ENCODE peak calls at places on chromosomes 5 and 9, in six cellular contexts. G is AG09309, N is WTC11, Y is hepatocyte, V is MM.1S, P is GM13976. J is an unnamed sample.

GRCh38 chr5:150616024-150616470 is 24.4 kb upstream of the SYNPO start:
- DNase-seq in V (no peak), N (no peak), P (no peak), Y (no peak), G (no peak), J (no peak)

GRCh38 chr5:74864823-74865222 is 1.4 kb downstream of the FAM169A start:
- DNase-seq in N (no peak), Y (peak), G (no peak), P (no peak), V (no peak), J (no peak)

GRCh38 chr5:144356489-144356888 is 185.8 kb downstream of the KCTD16 start:
- DNase-seq in N (no peak), V (no peak), P (no peak), Y (no peak), G (no peak), J (no peak)

GRCh38 chr5:73985145-73985544 is 359.1 kb downstream of the ARHGEF28 start:
- DNase-seq in V (no peak), N (no peak), Y (peak), G (no peak), P (no peak), J (no peak)

GRCh38 chr5:178360231-178360925 is 127.8 kb upstream of the PHYKPL start:
- DNase-seq in V (no peak), G (no peak), N (no peak), Y (no peak), P (no peak), J (no peak)

GRCh38 chr5:150661086-150661485 is at the start of gene MYOZ3:
- DNase-seq in N (no peak), G (no peak), P (no peak), Y (no peak), V (no peak), J (no peak)

GRCh38 chr9:97905228-97905627 is 17.1 kb downstream of the TRMO start:
- DNase-seq in G (no peak), N (no peak), V (no peak), Y (no peak), P (no peak), J (no peak)

GRCh38 chr9:89639367-89639795 is 34.6 kb downstream of the GADD45G start:
- DNase-seq in P (no peak), N (no peak), G (no peak), Y (no peak), V (no peak), J (no peak)

GRCh38 chr5:172945151-172945550 is 14.1 kb upstream of the RPL26L1 start:
- DNase-seq in Y (no peak), V (no peak), P (no peak), N (no peak), G (no peak), J (no peak)

GRCh38 chr5:65926276-65926761 is at the start of gene ERBIN:
- DNase-seq in P (peak), N (peak), G (peak), V (peak), Y (peak), J (peak)

GRCh38 chr5:56170557-56170956 is 62.6 kb downstream of the ANKRD55 start:
- DNase-seq in V (no peak), G (peak), N (no peak), Y (no peak), P (no peak), J (no peak)

GRCh38 chr5:40614923-40615585 is 64.7 kb upstream of the PTGER4 start:
- DNase-seq in G (no peak), P (no peak), Y (no peak), N (no peak), V (no peak), J (no peak)

GRCh38 chr9:20409321-20410092 is 212.8 kb downstream of the MLLT3 start:
- DNase-seq in P (no peak), V (no peak), N (no peak), Y (no peak), G (no peak), J (no peak)

GRCh38 chr5:66494437-66494836 is 101.8 kb upstream of the MAST4 start:
- DNase-seq in P (no peak), G (no peak), Y (no peak), N (peak), V (no peak), J (peak)

GRCh38 chr9:132516911-132517310 is 65.5 kb upstream of the BARHL1 start:
- DNase-seq in V (no peak), Y (no peak), G (no peak), N (no peak), P (no peak), J (no peak)

GRCh38 chr5:1374030-1374679 is 29.3 kb upstream of the CLPTM1L start:
- DNase-seq in P (no peak), V (no peak), G (no peak), Y (no peak), N (no peak), J (no peak)

GRCh38 chr9:129203556-129203909 is 25.5 kb upstream of the IER5L start:
- DNase-seq in Y (no peak), N (no peak), V (no peak), G (no peak), P (no peak), J (no peak)

GRCh38 chr5:163565931-163566608 is 60.7 kb downstream of the MAT2B start:
- DNase-seq in G (no peak), N (peak), V (peak), P (peak), Y (peak), J (peak)

GRCh38 chr5:38726279-38726678 is 119.5 kb upstream of the OSMR start:
- DNase-seq in P (no peak), G (no peak), Y (no peak), V (no peak), N (no peak), J (no peak)

GRCh38 chr5:128014578-128014977 is 69.0 kb upstream of the SLC12A2 start:
- DNase-seq in V (no peak), G (no peak), Y (no peak), N (no peak), P (no peak), J (no peak)

GRCh38 chr9:8224381-8224791 is 424.8 kb upstream of the DMAC1 start:
- DNase-seq in N (no peak), Y (no peak), P (no peak), V (no peak), G (no peak), J (no peak)

GRCh38 chr5:41503321-41503720 is 7.1 kb downstream of the PLCXD3 start:
- DNase-seq in P (no peak), V (no peak), N (no peak), G (no peak), Y (no peak), J (no peak)

GRCh38 chr9:7879551-7880245 is 80.1 kb upstream of the DMAC1 start:
- DNase-seq in P (no peak), V (no peak), G (no peak), N (peak), Y (no peak), J (no peak)

GRCh38 chr9:33159760-33160127 is 7.4 kb downstream of the B4GALT1 start:
- DNase-seq in G (no peak), P (no peak), N (no peak), Y (no peak), V (peak), J (no peak)

GRCh38 chr5:80206282-80206681 is 49.6 kb downstream of the SERINC5 start:
- DNase-seq in P (no peak), N (no peak), G (peak), Y (peak), V (no peak), J (no peak)

GRCh38 chr9:92716557-92716956 is 46.6 kb upstream of the IPPK start:
- DNase-seq in Y (peak), N (peak), P (peak), V (peak), G (no peak), J (peak)

GRCh38 chr5:132437604-132438275 is 52.8 kb downstream of the IRF1 start:
- DNase-seq in P (peak), G (peak), V (peak), Y (peak), N (peak), J (peak)

GRCh38 chr5:31442253-31442820 is 89.6 kb downstream of the DROSHA start:
- DNase-seq in Y (peak), V (no peak), G (no peak), P (no peak), N (no peak), J (no peak)

GRCh38 chr5:88256872-88257271 is 11.8 kb downstream of the TMEM161B start:
- DNase-seq in V (no peak), Y (no peak), G (no peak), N (peak), P (no peak), J (no peak)

GRCh38 chr5:137498301-137498735 is 808 bp downstream of the SPOCK1 start:
- DNase-seq in P (peak), G (no peak), N (peak), Y (peak), V (no peak), J (no peak)

GRCh38 chr5:9104576-9105339 is 441.1 kb downstream of the SEMA5A start:
- DNase-seq in Y (no peak), V (no peak), G (no peak), N (no peak), P (no peak), J (no peak)

GRCh38 chr5:9098990-9099389 is 446.9 kb downstream of the SEMA5A start:
- DNase-seq in P (no peak), Y (no peak), V (no peak), G (no peak), N (no peak), J (no peak)

GRCh38 chr5:9094582-9094981 is 451.3 kb downstream of the SEMA5A start:
- DNase-seq in G (peak), N (no peak), Y (no peak), V (no peak), P (no peak), J (no peak)

DNA sequence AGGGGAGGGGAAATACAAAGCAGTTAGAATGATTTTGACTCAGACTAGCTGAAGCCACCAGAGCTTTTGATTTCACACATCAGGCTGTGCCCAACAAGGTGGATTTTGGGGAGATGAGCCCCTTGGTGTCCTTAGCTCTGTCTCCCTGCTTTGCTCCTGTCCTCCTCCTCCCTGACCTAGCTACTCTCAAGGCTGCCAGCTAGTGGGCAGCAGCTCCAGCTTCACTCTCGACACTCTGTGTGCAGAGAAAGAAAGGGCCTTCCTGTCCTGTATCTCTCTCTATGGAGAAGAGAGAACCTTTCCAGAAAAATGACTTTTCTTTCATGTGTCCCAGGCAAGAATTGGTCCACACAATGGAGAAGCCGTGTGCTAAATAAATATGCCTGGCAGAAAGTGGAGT is 446.2 kb downstream of the SEMA5A start:
- DNase-seq in G (no peak), Y (no peak), N (no peak), V (no peak), P (no peak), J (no peak)
- TF ChIP-seq CTCF in G (no peak), Y (no peak), N (no peak), V (no peak), P (no peak), J (no peak)

DNA sequence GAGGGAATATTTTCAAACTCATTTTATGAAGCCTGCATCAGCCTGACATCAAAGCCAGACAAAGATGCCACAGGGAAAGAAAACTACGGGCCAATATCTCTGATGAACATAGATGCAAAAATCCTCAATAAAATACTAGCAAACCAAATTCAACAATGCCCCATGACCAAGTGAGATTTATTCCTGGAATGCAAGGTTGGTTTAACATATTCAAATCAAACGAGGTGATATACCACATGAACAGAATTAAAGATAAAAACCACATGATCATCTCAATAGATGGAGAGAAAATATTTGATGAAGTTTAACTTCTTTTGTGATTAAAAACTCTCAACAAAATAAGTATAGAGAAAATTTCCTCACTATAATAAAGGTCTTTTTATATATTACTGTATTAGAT is 792.0 kb upstream of the ZNF608 start:
- DNase-seq in V (no peak), P (no peak), N (no peak), Y (no peak), G (no peak), J (no peak)
- TF ChIP-seq CTCF in V (no peak), P (no peak), N (no peak), Y (no peak), G (no peak), J (no peak)

GRCh38 chr9:136244116-136244775 is 1.4 kb downstream of the QSOX2 start:
- DNase-seq in P (peak), G (no peak), N (no peak), V (peak), Y (no peak), J (peak)

GRCh38 chr9:136242248-136242647 is 3.4 kb downstream of the QSOX2 start:
- DNase-seq in Y (no peak), N (no peak), P (no peak), V (no peak), G (no peak), J (no peak)

GRCh38 chr9:136243631-136244030 is 2.0 kb downstream of the QSOX2 start:
- DNase-seq in Y (no peak), G (no peak), V (peak), P (no peak), N (no peak), J (no peak)

GRCh38 chr9:136241540-136241939 is 4.1 kb downstream of the QSOX2 start:
- DNase-seq in P (no peak), N (no peak), G (no peak), Y (no peak), V (no peak), J (no peak)

GRCh38 chr9:136242908-136243525 is 2.6 kb downstream of the QSOX2 start:
- DNase-seq in Y (no peak), G (no peak), P (peak), N (no peak), V (no peak), J (no peak)
- TF ChIP-seq CTCF in Y (no peak), G (no peak), P (no peak), N (no peak), V (no peak), J (peak)

GRCh38 chr5:67752357-67752708 is 463.2 kb upstream of the PIK3R1 start:
- DNase-seq in P (no peak), Y (no peak), N (no peak), G (no peak), V (no peak), J (no peak)
- TF ChIP-seq CTCF in P (no peak), Y (no peak), N (no peak), G (no peak), V (no peak), J (no peak)

GRCh38 chr5:120817044-120817985 is 353.2 kb downstream of the PRR16 start:
- DNase-seq in G (peak), V (peak), N (peak), P (no peak), Y (peak), J (no peak)
- TF ChIP-seq CTCF in G (peak), V (peak), N (peak), P (no peak), Y (peak), J (peak)

GRCh38 chr5:57582578-57583070 is 100.0 kb upstream of the ACTBL2 start:
- DNase-seq in Y (no peak), V (no peak), P (no peak), N (no peak), G (no peak), J (no peak)
- TF ChIP-seq CTCF in Y (no peak), V (no peak), P (no peak), N (no peak), G (no peak), J (no peak)

GRCh38 chr5:149452665-149453617 is 73.8 kb upstream of the IL17B start:
- DNase-seq in N (no peak), V (no peak), Y (peak), G (peak), P (no peak), J (no peak)
- TF ChIP-seq CTCF in N (no peak), V (no peak), Y (no peak), G (peak), P (no peak), J (no peak)

GRCh38 chr5:76838481-76839261 is 11.1 kb upstream of the S100Z start:
- DNase-seq in V (no peak), P (no peak), Y (peak), N (no peak), G (no peak), J (no peak)
- TF ChIP-seq CTCF in V (no peak), P (no peak), Y (no peak), N (no peak), G (no peak), J (no peak)

GRCh38 chr9:130696139-130696650 is 2.6 kb downstream of the EXOSC2 start:
- DNase-seq in V (no peak), Y (no peak), P (no peak), N (no peak), G (no peak), J (no peak)

GRCh38 chr9:130696996-130697395 is 3.4 kb downstream of the EXOSC2 start:
- DNase-seq in G (no peak), V (no peak), N (no peak), Y (no peak), P (no peak), J (no peak)

GRCh38 chr9:130699047-130699446 is 5.5 kb downstream of the EXOSC2 start:
- DNase-seq in G (no peak), P (no peak), Y (no peak), V (no peak), N (no peak), J (no peak)

GRCh38 chr9:130698514-130698913 is 4.9 kb downstream of the EXOSC2 start:
- DNase-seq in P (no peak), N (no peak), V (no peak), Y (no peak), G (no peak), J (no peak)

GRCh38 chr9:130701059-130702022 is 7.8 kb downstream of the EXOSC2 start:
- DNase-seq in P (peak), V (peak), G (peak), Y (peak), N (peak), J (peak)
- TF ChIP-seq CTCF in P (peak), V (peak), G (peak), Y (peak), N (peak), J (peak)

J was measured in GM10248.